ENCODE peak calls at places on chromosomes 12 and 14, in seven cellular contexts. Q is lower leg skin, X is WTC11, U is OCI-LY7, M is tibial artery, V is fibroblast of pulmonary artery, J is IMR-90. T is an unnamed sample.

GRCh38 chr12:19801941-19802340 is 362.6 kb downstream of the AEBP2 start:
- DNase-seq in V (no peak), U (no peak), X (no peak), J (no peak), M (no peak), Q (no peak), T (no peak)

GRCh38 chr12:104306943-104307654 is 3.6 kb downstream of the EID3 start:
- DNase-seq in U (no peak), J (peak; percentile 44), Q (no peak), V (no peak), X (no peak), M (no peak), T (no peak)

GRCh38 chr12:3538691-3539030 is 47.7 kb downstream of the PRMT8 start:
- DNase-seq in U (no peak), M (no peak), V (no peak), X (no peak), J (no peak), Q (peak; percentile 68), T (no peak)

GRCh38 chr12:11832100-11832499 is 182.6 kb downstream of the ETV6 start:
- DNase-seq in X (no peak), M (no peak), Q (no peak), V (no peak), U (no peak), J (no peak), T (no peak)

GRCh38 chr14:95308073-95308472 is 11.6 kb downstream of the CLMN start:
- DNase-seq in X (no peak), U (no peak), M (no peak), Q (no peak), J (no peak), V (no peak), T (no peak)

GRCh38 chr12:105487961-105488360 is 157.5 kb downstream of the C12orf75 start:
- DNase-seq in J (no peak), U (no peak), Q (peak; percentile 45), X (no peak), V (peak; percentile 44), M (no peak), T (no peak)

GRCh38 chr12:6866920-6867406 is 368 bp upstream of the TPI1 start:
- DNase-seq in M (no peak), J (no peak), X (peak; percentile 32), Q (peak; percentile 90), V (no peak), U (no peak), T (no peak)

GRCh38 chr12:107296681-107297086 is 203.3 kb upstream of the CRY1 start:
- DNase-seq in M (no peak), J (no peak), V (peak; percentile 39), Q (no peak), X (no peak), U (no peak), T (no peak)

GRCh38 chr14:51651388-51652167 is at the start of gene FRMD6:
- DNase-seq in Q (peak; percentile 97), J (peak; percentile 90), U (peak; percentile 88), X (peak; percentile 89), M (peak; percentile 83), V (peak; percentile 85), T (peak; percentile 86)

GRCh38 chr12:57262126-57262822 is 11.3 kb upstream of the STAC3 start:
- DNase-seq in V (no peak), J (no peak), M (no peak), X (no peak), U (no peak), Q (no peak), T (no peak)

GRCh38 chr14:95101736-95102677 is 55.3 kb downstream of the DICER1 start:
- DNase-seq in X (no peak), V (no peak), U (no peak), M (no peak), Q (no peak), J (no peak), T (no peak)

GRCh38 chr12:49187184-49187583 is 1.7 kb downstream of the TUBA1A start:
- DNase-seq in Q (peak; percentile 87), U (no peak), V (peak; percentile 59), X (no peak), J (peak; percentile 61), M (peak; percentile 68), T (peak; percentile 29)

GRCh38 chr12:19712041-19712440 is 272.7 kb downstream of the AEBP2 start:
- DNase-seq in U (no peak), M (no peak), J (peak; percentile 94), V (peak; percentile 91), Q (no peak), X (no peak), T (no peak)

GRCh38 chr14:97444248-97444647 is 647.1 kb downstream of the VRK1 start:
- DNase-seq in X (no peak), V (no peak), Q (no peak), U (no peak), J (no peak), M (no peak), T (no peak)

GRCh38 chr12:5665615-5666014 is 233.7 kb downstream of the NTF3 start:
- DNase-seq in U (no peak), Q (no peak), V (no peak), X (no peak), J (peak; percentile 95), M (no peak), T (no peak)

GRCh38 chr12:122022393-122023338 is 982 bp downstream of the BCL7A start:
- DNase-seq in U (peak; percentile 79), M (no peak), J (no peak), X (peak; percentile 47), Q (no peak), V (peak; percentile 11), T (peak; percentile 31)

GRCh38 chr12:22879203-22879602 is 254.2 kb downstream of the ETNK1 start:
- DNase-seq in V (no peak), Q (no peak), U (no peak), M (no peak), J (no peak), X (no peak), T (no peak)

GRCh38 chr12:93853698-93854478 is 176.7 kb downstream of the CRADD start:
- DNase-seq in Q (no peak), X (no peak), M (peak; percentile 31), U (no peak), V (no peak), J (no peak), T (no peak)

GRCh38 chr14:26004342-26004741 is 593.5 kb downstream of the NOVA1 start:
- DNase-seq in M (no peak), V (no peak), U (no peak), J (no peak), X (no peak), Q (no peak), T (no peak)

GRCh38 chr12:56190695-56191155 is 1.4 kb upstream of the SMARCC2 start:
- DNase-seq in Q (no peak), U (no peak), M (no peak), V (no peak), X (no peak), J (no peak), T (no peak)

GRCh38 chr12:124294686-124295315 is at the start of gene RFLNA:
- DNase-seq in V (peak; percentile 14), X (peak; percentile 68), M (no peak), Q (no peak), U (no peak), J (no peak), T (peak; percentile 49)

GRCh38 chr12:61530456-61530855 is 729.7 kb upstream of the USP15 start:
- DNase-seq in U (no peak), V (no peak), J (no peak), Q (no peak), X (no peak), M (no peak), T (no peak)
- TF ChIP-seq CTCF in U (no peak), V (no peak), J (no peak), Q (no peak), X (no peak), M (no peak), T (no peak)

DNA sequence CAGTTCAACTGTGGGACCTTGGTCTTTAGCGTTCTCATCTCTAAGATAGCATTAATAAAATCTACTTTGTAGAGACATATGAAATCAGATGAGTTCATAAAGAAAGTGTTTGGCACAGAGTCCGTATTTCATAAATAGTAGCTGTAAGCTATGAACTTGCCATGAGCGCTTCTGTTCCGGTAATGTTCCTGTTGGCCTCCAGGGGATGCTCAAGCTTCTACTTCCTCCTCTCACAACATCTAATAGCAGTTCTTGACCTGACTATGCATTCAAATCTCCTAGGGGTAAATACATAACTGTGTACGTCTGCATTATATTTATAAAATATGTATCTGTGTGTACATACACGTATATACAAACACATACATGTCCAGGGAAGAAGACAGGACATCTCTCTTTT is 288.2 kb upstream of the TMPO start:
- DNase-seq in X (peak; percentile 23), U (peak; percentile 20), J (peak; percentile 21), Q (no peak), M (no peak), V (peak; percentile 28), T (no peak)
- TF ChIP-seq CTCF in X (peak; percentile 81), U (peak; percentile 71), J (peak; percentile 50), Q (no peak), M (no peak), V (peak; percentile 53), T (no peak)

GRCh38 chr12:132615579-132616066 is 3.0 kb upstream of the P2RX2 start:
- DNase-seq in J (no peak), V (no peak), Q (no peak), X (no peak), U (no peak), M (no peak), T (no peak)

GRCh38 chr12:132617135-132617701 is 1.4 kb upstream of the P2RX2 start:
- DNase-seq in V (no peak), Q (no peak), M (no peak), X (no peak), U (no peak), J (no peak), T (no peak)

GRCh38 chr12:132614029-132614428 is 3.6 kb upstream of the LRCOL1 start:
- DNase-seq in U (no peak), X (no peak), Q (no peak), V (no peak), J (no peak), M (no peak), T (no peak)

GRCh38 chr12:132617822-132618682 is 524 bp upstream of the P2RX2 start:
- DNase-seq in J (no peak), X (no peak), M (no peak), V (no peak), Q (no peak), U (no peak), T (no peak)

GRCh38 chr12:132614861-132615578 is 3.6 kb upstream of the P2RX2 start:
- DNase-seq in V (peak; percentile 89), U (peak; percentile 84), J (peak; percentile 78), M (peak; percentile 72), Q (peak; percentile 96), X (peak; percentile 88), T (peak; percentile 83)
- TF ChIP-seq CTCF in V (peak; percentile 93), U (peak; percentile 96), J (peak; percentile 91), M (peak; percentile 90), Q (no peak), X (peak; percentile 91), T (peak; percentile 91)

GRCh38 chr14:65415613-65416012 is 3.1 kb downstream of the FUT8 start:
- DNase-seq in X (no peak), M (no peak), U (no peak), V (no peak), Q (no peak), J (no peak), T (no peak)

GRCh38 chr14:65412881-65413738 is 580 bp downstream of the FUT8 start:
- DNase-seq in X (peak; percentile 41), M (peak; percentile 56), V (peak; percentile 74), U (peak; percentile 86), Q (peak; percentile 94), J (peak; percentile 73), T (peak; percentile 67)

GRCh38 chr14:65412189-65412846 is at the start of gene FUT8:
- DNase-seq in M (peak; percentile 94), Q (peak; percentile 98), U (peak; percentile 95), J (peak; percentile 94), V (peak; percentile 98), X (peak; percentile 96), T (peak; percentile 96)

GRCh38 chr14:65414961-65415589 is 2.5 kb downstream of the FUT8 start:
- DNase-seq in U (peak; percentile 64), V (peak; percentile 69), Q (no peak), X (no peak), M (no peak), J (peak; percentile 50), T (no peak)

GRCh38 chr14:65413739-65414045 is 1.2 kb downstream of the FUT8 start:
- DNase-seq in U (peak; percentile 63), J (no peak), V (no peak), X (no peak), M (no peak), Q (no peak), T (peak; percentile 41)
- TF ChIP-seq CTCF in U (no peak), J (no peak), V (no peak), X (no peak), M (no peak), Q (no peak), T (no peak)

T was measured in colonic mucosa.